ENCODE peak calls at places on chromosomes 2 and 18, in six cellular contexts. S, K, Y, A, V and T are unnamed samples.

GRCh38 chr2:196453613-196454047 is 185.9 kb upstream of the CCDC150 start:
- DNase-seq in S (peak), K (no peak), Y (peak), A (peak), V (peak), T (peak)

GRCh38 chr18:48781041-48781989 is 169.4 kb downstream of the SMAD7 start:
- DNase-seq in S (peak), K (peak), Y (no peak), A (peak), V (peak), T (no peak)

GRCh38 chr2:98172150-98172765 is 85.3 kb downstream of the VWA3B start:
- DNase-seq in S (no peak), K (no peak), Y (no peak), A (no peak), V (no peak), T (no peak)

GRCh38 chr2:85768713-85769112 is 14.9 kb downstream of the ATOH8 start:
- DNase-seq in S (peak), K (no peak), Y (no peak), A (peak), V (no peak), T (no peak)

GRCh38 chr2:230642966-230643365 is 69.7 kb upstream of the CAB39 start:
- DNase-seq in S (no peak), K (no peak), Y (no peak), A (no peak), V (no peak), T (no peak)

GRCh38 chr2:1157107-1157506 is 206.5 kb downstream of the SNTG2 start:
- DNase-seq in S (no peak), K (no peak), Y (no peak), A (no peak), V (no peak), T (no peak)

GRCh38 chr2:102669401-102669800 is 50.0 kb downstream of the SLC9A2 start:
- DNase-seq in S (no peak), K (no peak), Y (no peak), A (no peak), V (no peak), T (no peak)

GRCh38 chr2:45329045-45329677 is 281.9 kb downstream of the SRBD1 start:
- DNase-seq in S (no peak), K (no peak), Y (peak), A (no peak), V (no peak), T (no peak)

GRCh38 chr2:160630801-160631590 is 137.4 kb upstream of the RBMS1 start:
- DNase-seq in S (no peak), K (no peak), Y (no peak), A (no peak), V (no peak), T (no peak)

GRCh38 chr18:5894613-5895299 is 566 bp downstream of the TMEM200C start:
- DNase-seq in S (peak), K (peak), Y (no peak), A (peak), V (peak), T (peak)

GRCh38 chr2:237687666-237688065 is 60.3 kb downstream of the LRRFIP1 start:
- DNase-seq in S (no peak), K (no peak), Y (no peak), A (no peak), V (no peak), T (peak)

GRCh38 chr2:218961651-218962570 is 2.4 kb downstream of the CDK5R2 start:
- DNase-seq in S (peak), K (no peak), Y (no peak), A (peak), V (no peak), T (peak)

GRCh38 chr2:205747827-205748386 is 65.6 kb downstream of the NRP2 start:
- DNase-seq in S (no peak), K (no peak), Y (no peak), A (no peak), V (no peak), T (no peak)

GRCh38 chr18:68034293-68034692 is 517.8 kb upstream of the DSEL start:
- DNase-seq in S (no peak), K (no peak), Y (no peak), A (no peak), V (no peak), T (no peak)

GRCh38 chr2:124024491-124025348 is at the start of gene CNTNAP5:
- DNase-seq in S (peak), K (peak), Y (no peak), A (peak), V (peak), T (peak)

GRCh38 chr2:46230115-46230571 is 67.1 kb upstream of the EPAS1 start:
- DNase-seq in S (peak), K (no peak), Y (no peak), A (no peak), V (no peak), T (peak)

GRCh38 chr2:9594361-9595063 is 36.3 kb downstream of the YWHAQ start:
- DNase-seq in S (no peak), K (no peak), Y (no peak), A (peak), V (no peak), T (no peak)

GRCh38 chr2:236563953-236564352 is 5.7 kb upstream of the ACKR3 start:
- DNase-seq in S (no peak), K (no peak), Y (no peak), A (no peak), V (no peak), T (no peak)

GRCh38 chr2:228056293-228056692 is 125.2 kb downstream of the SPHKAP start:
- DNase-seq in S (no peak), K (no peak), Y (no peak), A (no peak), V (no peak), T (no peak)

GRCh38 chr2:217218269-217219140 is 358.6 kb upstream of the TNP1 start:
- DNase-seq in S (no peak), K (no peak), Y (no peak), A (no peak), V (no peak), T (peak)

GRCh38 chr2:82278409-82278808 is 1973.9 kb upstream of the LRRTM1 start:
- DNase-seq in S (no peak), K (no peak), Y (no peak), A (no peak), V (no peak), T (no peak)

GRCh38 chr2:86789687-86790133 is 1.0 kb downstream of the CD8A start:
- DNase-seq in S (peak), K (no peak), Y (no peak), A (no peak), V (no peak), T (no peak)

GRCh38 chr2:107325983-107326786 is 440.2 kb upstream of the ST6GAL2 start:
- DNase-seq in S (no peak), K (no peak), Y (no peak), A (no peak), V (no peak), T (no peak)

GRCh38 chr18:46418657-46419260 is 238.3 kb downstream of the LOXHD1 start:
- DNase-seq in S (no peak), K (no peak), Y (no peak), A (no peak), V (no peak), T (no peak)

GRCh38 chr18:76377359-76377756 is 117.7 kb downstream of the ZNF516 start:
- DNase-seq in S (no peak), K (no peak), Y (no peak), A (no peak), V (no peak), T (peak)

GRCh38 chr2:39379643-39380524 is 57.2 kb downstream of the MAP4K3 start:
- DNase-seq in S (peak), K (no peak), Y (peak), A (no peak), V (peak), T (peak)

GRCh38 chr18:45291616-45292612 is 323.4 kb upstream of the SLC14A2 start:
- DNase-seq in S (peak), K (no peak), Y (no peak), A (no peak), V (no peak), T (no peak)

GRCh38 chr2:167134381-167135072 is 246.2 kb downstream of the XIRP2 start:
- DNase-seq in S (no peak), K (no peak), Y (no peak), A (no peak), V (no peak), T (no peak)

GRCh38 chr2:3611611-3612010 is 16.7 kb downstream of the COLEC11 start:
- DNase-seq in S (no peak), K (no peak), Y (no peak), A (no peak), V (no peak), T (no peak)

GRCh38 chr2:173759959-173760358 is 205.2 kb downstream of the SP3 start:
- DNase-seq in S (no peak), K (no peak), Y (no peak), A (no peak), V (no peak), T (no peak)

GRCh38 chr2:134367915-134368911 is 114.3 kb downstream of the MGAT5 start:
- DNase-seq in S (no peak), K (no peak), Y (peak), A (no peak), V (no peak), T (no peak)

GRCh38 chr2:108268001-108268400 is 20.7 kb upstream of the SULT1C2 start:
- DNase-seq in S (no peak), K (no peak), Y (no peak), A (no peak), V (no peak), T (no peak)

GRCh38 chr2:77566582-77566981 is 44.4 kb upstream of the LRRTM4 start:
- DNase-seq in S (no peak), K (no peak), Y (no peak), A (no peak), V (no peak), T (no peak)
- TF ChIP-seq CTCF in S (no peak), K (no peak), Y (no peak), A (no peak), V (no peak), T (no peak)

GRCh38 chr2:222693837-222694236 is 22.4 kb downstream of the MOGAT1 start:
- DNase-seq in S (peak), K (no peak), Y (peak), A (no peak), V (no peak), T (no peak)
- TF ChIP-seq CTCF in S (peak), K (no peak), Y (peak), A (no peak), V (peak), T (no peak)

DNA sequence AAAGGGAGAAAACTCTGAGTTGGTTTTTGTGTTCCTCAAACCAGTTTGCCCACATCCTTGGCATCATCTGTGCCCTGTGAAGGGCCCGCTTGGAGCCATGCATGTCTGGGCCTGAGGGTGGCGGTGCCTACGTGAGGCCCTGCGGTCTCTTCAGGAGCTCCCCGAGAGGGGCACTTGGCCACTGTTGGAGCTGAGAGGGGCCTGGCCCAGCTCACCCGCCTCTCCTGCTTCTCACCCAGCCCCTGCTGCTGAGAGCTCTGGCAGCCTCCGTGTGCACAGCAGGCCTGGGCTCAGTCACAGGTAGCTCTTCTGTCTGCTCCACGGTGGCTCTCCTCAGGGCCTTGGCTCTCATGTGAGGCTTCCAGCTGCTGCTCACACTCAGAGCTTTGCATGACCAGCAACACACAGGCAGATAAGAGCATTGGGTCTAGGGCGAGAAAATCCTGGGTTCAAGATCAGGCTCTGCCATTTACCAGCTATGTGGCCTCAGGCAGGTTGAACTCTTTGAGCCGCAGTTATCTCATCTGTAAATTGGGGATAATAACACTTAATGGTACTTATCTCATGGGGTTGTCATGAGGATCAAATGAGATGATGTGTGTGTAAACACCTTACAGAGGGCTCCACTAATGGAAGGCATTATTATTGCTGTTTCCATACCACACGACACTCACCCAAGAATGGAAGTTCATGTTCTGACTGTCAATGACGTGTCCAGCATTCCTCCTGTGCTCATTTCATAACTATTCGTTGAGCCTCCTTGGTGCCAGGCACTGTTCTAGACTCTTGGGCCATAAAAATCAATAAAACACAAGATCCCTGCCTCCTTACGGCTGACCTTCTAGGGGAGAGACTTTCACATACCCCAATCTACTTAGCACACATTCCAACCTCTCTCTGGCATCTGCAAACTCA is 41.6 kb upstream of the PLB1 start:
- DNase-seq in S (no peak), K (no peak), Y (no peak), A (no peak), V (no peak), T (no peak)
- TF ChIP-seq CTCF in S (no peak), K (no peak), Y (no peak), A (no peak), V (no peak), T (no peak)

GRCh38 chr18:61432590-61432989 is 99.4 kb downstream of the CDH20 start:
- DNase-seq in S (no peak), K (no peak), Y (no peak), A (no peak), V (no peak), T (no peak)

GRCh38 chr18:61435064-61435652 is 101.9 kb downstream of the CDH20 start:
- DNase-seq in S (peak), K (no peak), Y (peak), A (no peak), V (peak), T (peak)
- TF ChIP-seq CTCF in S (peak), K (peak), Y (peak), A (peak), V (peak), T (peak)

GRCh38 chr18:25171334-25171733 is 180.6 kb downstream of the ZNF521 start:
- DNase-seq in S (no peak), K (no peak), Y (no peak), A (no peak), V (no peak), T (no peak)
- TF ChIP-seq CTCF in S (no peak), K (no peak), Y (no peak), A (no peak), V (no peak), T (no peak)

GRCh38 chr18:66013976-66014375 is 263.2 kb downstream of the CDH7 start:
- DNase-seq in S (no peak), K (no peak), Y (no peak), A (no peak), V (no peak), T (no peak)
- TF ChIP-seq CTCF in S (no peak), K (no peak), Y (no peak), A (no peak), V (no peak), T (no peak)

DNA sequence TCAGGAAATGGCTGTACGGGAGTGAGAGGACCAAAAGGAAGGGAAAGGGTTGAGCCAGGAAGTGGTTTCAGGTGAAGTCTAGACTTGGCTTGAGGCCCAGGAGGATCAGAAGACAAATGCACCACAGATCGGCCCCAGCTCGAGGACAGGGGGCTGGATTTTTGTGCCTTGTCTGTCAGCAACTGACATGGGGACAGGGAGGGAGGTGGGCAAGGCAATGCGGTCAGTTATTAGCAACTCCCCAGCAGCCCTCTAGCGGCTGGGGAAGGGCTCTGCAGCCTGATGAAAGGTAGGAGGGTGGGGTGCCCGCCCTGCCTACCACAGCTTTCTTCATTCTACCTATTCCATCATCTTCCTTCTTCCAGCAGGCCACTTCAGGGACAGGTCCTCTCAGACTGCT is 50.0 kb downstream of the CPO start:
- DNase-seq in S (peak), K (no peak), Y (peak), A (peak), V (peak), T (peak)
- TF ChIP-seq CTCF in S (peak), K (peak), Y (peak), A (peak), V (peak), T (peak)

GRCh38 chr2:222783592-222783991 is 77.2 kb upstream of the ACSL3 start:
- DNase-seq in S (no peak), K (no peak), Y (no peak), A (no peak), V (no peak), T (no peak)
- TF ChIP-seq CTCF in S (no peak), K (no peak), Y (no peak), A (no peak), V (no peak), T (no peak)

GRCh38 chr2:101341421-101341820 is 32.9 kb upstream of the RNF149 start:
- DNase-seq in S (peak), K (no peak), Y (no peak), A (no peak), V (no peak), T (no peak)

GRCh38 chr2:101340141-101340541 is 31.6 kb upstream of the RNF149 start:
- DNase-seq in S (peak), K (no peak), Y (no peak), A (no peak), V (no peak), T (no peak)

GRCh38 chr2:101344173-101344572 is 35.7 kb upstream of the RNF149 start:
- DNase-seq in S (no peak), K (no peak), Y (no peak), A (no peak), V (no peak), T (no peak)

GRCh38 chr2:101342625-101343008 is 34.1 kb upstream of the RNF149 start:
- DNase-seq in S (no peak), K (no peak), Y (no peak), A (no peak), V (no peak), T (no peak)

DNA sequence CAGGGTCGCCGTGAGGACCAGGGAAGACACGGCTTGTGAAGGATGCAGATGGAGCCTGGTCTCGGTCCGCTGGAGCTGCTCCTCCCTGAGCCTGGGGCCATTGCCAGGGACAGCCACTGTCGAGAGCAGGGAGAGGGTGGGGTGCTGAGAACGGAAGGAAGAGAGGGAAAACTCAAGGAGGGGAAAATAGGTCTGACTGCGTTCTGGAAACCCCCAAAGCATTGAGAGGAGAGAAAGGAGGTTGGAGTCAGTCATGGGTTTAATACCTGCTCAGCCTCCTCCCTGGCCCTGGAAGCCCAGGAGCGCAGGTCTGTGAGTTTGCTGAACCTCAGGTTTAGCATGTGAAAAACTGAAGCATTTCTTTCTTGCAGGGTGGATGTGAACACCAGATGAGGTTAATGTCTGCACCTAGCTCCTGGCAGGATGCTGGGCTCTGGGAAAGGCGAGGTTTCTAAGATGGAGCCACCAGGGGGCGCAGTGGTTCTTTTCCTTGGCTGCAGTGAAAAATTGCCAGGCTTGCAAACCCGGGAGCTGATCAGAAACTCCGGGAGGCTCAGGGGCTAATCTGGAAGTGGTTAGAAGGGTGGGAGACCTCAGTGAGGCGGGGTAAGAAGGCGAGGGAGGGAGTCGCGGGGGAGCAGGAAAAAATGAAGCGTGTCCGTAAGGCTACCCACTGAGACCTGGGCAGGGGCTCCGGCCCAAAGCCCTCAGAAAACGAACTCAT is 33.6 kb upstream of the RNF149 start:
- DNase-seq in S (peak), K (peak), Y (peak), A (peak), V (peak), T (peak)
- TF ChIP-seq CTCF in S (peak), K (peak), Y (peak), A (peak), V (peak), T (peak)